ENCODE peak calls at places on chromosomes 5 and 9, in four cellular contexts. G is neural progenitor cell, D is Caco-2, F is lower leg skin. X is an unnamed sample.

GRCh38 chr9:7536310-7536939 is 263.2 kb downstream of the DMAC1 start:
- DNase-seq in G (peak), D (peak), F (no peak), X (peak)

GRCh38 chr9:127214421-127215265 is 49.9 kb upstream of the GARNL3 start:
- DNase-seq in G (peak), D (peak), F (peak), X (no peak)

GRCh38 chr5:71923755-71924154 is 183.5 kb upstream of the MAP1B start:
- DNase-seq in G (no peak), D (no peak), F (no peak), X (no peak)

GRCh38 chr9:133991964-133992779 is at the start of gene VAV2:
- DNase-seq in G (peak), D (peak), F (peak), X (no peak)

GRCh38 chr9:4170231-4170630 is 129.6 kb downstream of the GLIS3 start:
- DNase-seq in G (no peak), D (no peak), F (no peak), X (no peak)

GRCh38 chr9:136645903-136646754 is 16.6 kb upstream of the EGFL7 start:
- DNase-seq in G (peak), D (no peak), F (no peak), X (no peak)

GRCh38 chr9:18881740-18882139 is 151.3 kb downstream of the SAXO1 start:
- DNase-seq in G (no peak), D (no peak), F (no peak), X (no peak)

GRCh38 chr5:149792963-149793362 is 62.9 kb downstream of the PPARGC1B start:
- DNase-seq in G (no peak), D (no peak), F (no peak), X (no peak)

GRCh38 chr5:123157797-123158528 is 68.9 kb downstream of the PRDM6 start:
- DNase-seq in G (no peak), D (no peak), F (no peak), X (no peak)

GRCh38 chr9:2228641-2229040 is 213.5 kb downstream of the SMARCA2 start:
- DNase-seq in G (no peak), D (no peak), F (no peak), X (no peak)

DNA sequence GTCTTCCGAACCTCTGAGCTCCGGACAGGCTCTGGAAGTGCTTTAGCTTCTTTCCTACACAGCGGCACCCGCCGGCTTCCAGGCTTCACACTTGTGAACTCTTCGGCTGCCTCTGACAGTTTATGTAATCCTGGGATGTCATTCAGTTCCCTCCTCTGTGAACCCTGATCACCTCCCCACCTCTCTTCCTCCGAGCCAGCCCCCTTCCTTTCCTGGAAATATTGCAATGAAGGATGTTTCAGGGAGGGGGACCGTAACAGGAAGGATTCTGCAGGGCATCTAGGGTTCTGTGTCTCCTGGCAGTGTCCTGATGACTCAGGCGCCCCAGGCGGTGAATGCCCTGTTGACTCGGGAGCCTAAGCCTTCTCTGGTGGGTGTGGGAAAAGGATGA is at the start of gene CD14:
- DNase-seq in G (no peak), D (peak), F (peak), X (no peak)
- H3K4me3 ChIP-seq in G (no peak), D (peak), F (peak), X (peak)

GRCh38 chr5:172473427-172473826 is 19.1 kb upstream of the SH3PXD2B start:
- DNase-seq in G (no peak), D (no peak), F (no peak), X (no peak)

GRCh38 chr5:172466062-172466461 is 11.7 kb upstream of the SH3PXD2B start:
- DNase-seq in G (no peak), D (no peak), F (no peak), X (no peak)

GRCh38 chr5:172469697-172470096 is 15.4 kb upstream of the SH3PXD2B start:
- DNase-seq in G (no peak), D (no peak), F (no peak), X (no peak)
- TF ChIP-seq CTCF in G (no peak), D (no peak), F (no peak), X (no peak)

GRCh38 chr5:119340597-119341218 is 15.1 kb upstream of the TNFAIP8 start:
- DNase-seq in G (no peak), D (no peak), F (no peak), X (peak)

GRCh38 chr5:119339965-119340364 is 15.9 kb upstream of the TNFAIP8 start:
- DNase-seq in G (no peak), D (no peak), F (no peak), X (no peak)

GRCh38 chr5:119343042-119343441 is 12.8 kb upstream of the TNFAIP8 start:
- DNase-seq in G (no peak), D (no peak), F (no peak), X (no peak)

GRCh38 chr5:119342414-119342813 is 13.4 kb upstream of the TNFAIP8 start:
- DNase-seq in G (no peak), D (no peak), F (no peak), X (no peak)

GRCh38 chr5:119341452-119342349 is 14.1 kb upstream of the TNFAIP8 start:
- DNase-seq in G (no peak), D (no peak), F (no peak), X (peak)
- H3K4me3 ChIP-seq in G (no peak), D (no peak), F (no peak), X (peak)

DNA sequence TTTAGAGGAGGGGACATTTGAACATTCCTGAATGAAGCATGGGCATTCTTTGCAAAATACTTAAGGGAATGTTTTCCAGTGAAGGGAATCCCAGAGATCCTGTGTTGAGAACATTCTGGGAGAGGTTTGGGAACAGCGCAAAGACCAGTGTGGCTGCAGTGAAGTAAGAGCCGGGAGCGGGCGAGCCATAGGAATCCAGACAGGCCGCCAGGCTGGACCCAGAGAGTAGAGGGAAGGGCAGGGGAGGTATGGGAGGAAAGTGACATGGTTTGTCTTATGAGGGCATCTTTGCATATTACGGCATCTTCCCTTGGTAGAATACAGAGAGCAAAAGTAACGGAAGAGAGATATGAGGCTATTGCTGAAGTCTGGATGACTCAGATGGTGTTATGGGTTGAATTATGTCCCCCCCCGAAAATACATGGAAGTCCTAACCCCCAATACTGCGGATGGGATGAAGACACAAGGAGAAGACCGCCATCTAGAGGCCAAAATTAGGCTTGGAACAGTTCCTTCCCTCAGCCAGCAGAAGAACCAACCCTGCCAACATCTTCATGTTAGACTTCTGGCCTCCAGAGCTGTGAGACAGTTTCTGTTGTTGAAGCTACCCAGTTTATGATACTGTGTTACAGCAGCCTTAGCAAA is 268.2 kb downstream of the MAST4 start:
- DNase-seq in G (no peak), D (peak), F (no peak), X (no peak)
- TF ChIP-seq CTCF in G (peak), D (peak), F (no peak), X (peak)

X was measured in GM12864.